ENCODE peak calls at places on chromosomes 2 and 18, in six cellular contexts. R is fibroblast of lung, N is H9, M is kidney, S is mammary epithelial cell, C is IMR-90. L is an unnamed sample.

GRCh38 chr2:28390857-28391563 is 1.6 kb upstream of the FOSL2 start:
- DNase-seq in N (peak; percentile 68), S (peak; percentile 77), C (no peak), M (peak; percentile 94), R (peak; percentile 89), L (no peak)

GRCh38 chr2:41879367-41879871 is 168.4 kb upstream of the PKDCC start:
- DNase-seq in C (no peak), M (no peak), N (no peak), S (no peak), R (peak; percentile 76), L (no peak)

GRCh38 chr2:238860966-238861730 is 13.3 kb downstream of the TWIST2 start:
- DNase-seq in N (no peak), S (no peak), M (peak; percentile 80), R (no peak), C (no peak), L (no peak)

GRCh38 chr2:45432406-45432805 is 178.7 kb downstream of the SRBD1 start:
- DNase-seq in S (peak; percentile 20), C (peak; percentile 12), M (no peak), N (no peak), R (no peak), L (no peak)

GRCh38 chr2:33616873-33617272 is 17.8 kb upstream of the FAM98A start:
- DNase-seq in N (no peak), C (peak; percentile 3), R (peak; percentile 38), S (no peak), M (no peak), L (no peak)

GRCh38 chr18:76528477-76529432 is 33.7 kb upstream of the ZNF516 start:
- DNase-seq in C (peak; percentile 83), S (peak; percentile 28), R (peak; percentile 49), N (no peak), M (peak; percentile 79), L (no peak)

GRCh38 chr2:100978582-100979051 is 23.5 kb upstream of the RPL31 start:
- DNase-seq in S (no peak), N (no peak), C (peak; percentile 91), M (no peak), R (peak; percentile 68), L (no peak)

GRCh38 chr18:9191658-9192256 is 55.2 kb downstream of the ANKRD12 start:
- DNase-seq in R (no peak), C (no peak), N (no peak), M (no peak), S (peak; percentile 60), L (no peak)

GRCh38 chr2:53130441-53130943 is 637.1 kb upstream of the CHAC2 start:
- DNase-seq in S (peak; percentile 63), C (peak; percentile 45), M (no peak), R (peak; percentile 78), N (no peak), L (no peak)

GRCh38 chr2:231308631-231309414 is 86.7 kb upstream of the B3GNT7 start:
- DNase-seq in R (peak; percentile 82), C (peak; percentile 48), N (no peak), M (no peak), S (peak; percentile 40), L (no peak)

GRCh38 chr2:231308219-231308618 is 87.3 kb upstream of the B3GNT7 start:
- DNase-seq in N (no peak), R (no peak), M (no peak), C (no peak), S (no peak), L (no peak)

GRCh38 chr2:231312066-231312465 is 83.4 kb upstream of the B3GNT7 start:
- DNase-seq in S (no peak), N (no peak), C (no peak), M (no peak), R (no peak), L (no peak)

GRCh38 chr2:231305221-231305620 is 90.3 kb upstream of the B3GNT7 start:
- DNase-seq in N (no peak), S (no peak), M (no peak), R (no peak), C (no peak), L (no peak)

GRCh38 chr2:231306791-231307440 is 88.6 kb upstream of the B3GNT7 start:
- DNase-seq in M (no peak), C (no peak), N (no peak), S (peak; percentile 58), R (no peak), L (no peak)
- H3K9ac ChIP-seq in M (no peak overlapping the region), C (no peak overlapping the region), N (no peak overlapping the region), S (no peak overlapping the region), R (no peak overlapping the region), L (no peak overlapping the region)

DNA sequence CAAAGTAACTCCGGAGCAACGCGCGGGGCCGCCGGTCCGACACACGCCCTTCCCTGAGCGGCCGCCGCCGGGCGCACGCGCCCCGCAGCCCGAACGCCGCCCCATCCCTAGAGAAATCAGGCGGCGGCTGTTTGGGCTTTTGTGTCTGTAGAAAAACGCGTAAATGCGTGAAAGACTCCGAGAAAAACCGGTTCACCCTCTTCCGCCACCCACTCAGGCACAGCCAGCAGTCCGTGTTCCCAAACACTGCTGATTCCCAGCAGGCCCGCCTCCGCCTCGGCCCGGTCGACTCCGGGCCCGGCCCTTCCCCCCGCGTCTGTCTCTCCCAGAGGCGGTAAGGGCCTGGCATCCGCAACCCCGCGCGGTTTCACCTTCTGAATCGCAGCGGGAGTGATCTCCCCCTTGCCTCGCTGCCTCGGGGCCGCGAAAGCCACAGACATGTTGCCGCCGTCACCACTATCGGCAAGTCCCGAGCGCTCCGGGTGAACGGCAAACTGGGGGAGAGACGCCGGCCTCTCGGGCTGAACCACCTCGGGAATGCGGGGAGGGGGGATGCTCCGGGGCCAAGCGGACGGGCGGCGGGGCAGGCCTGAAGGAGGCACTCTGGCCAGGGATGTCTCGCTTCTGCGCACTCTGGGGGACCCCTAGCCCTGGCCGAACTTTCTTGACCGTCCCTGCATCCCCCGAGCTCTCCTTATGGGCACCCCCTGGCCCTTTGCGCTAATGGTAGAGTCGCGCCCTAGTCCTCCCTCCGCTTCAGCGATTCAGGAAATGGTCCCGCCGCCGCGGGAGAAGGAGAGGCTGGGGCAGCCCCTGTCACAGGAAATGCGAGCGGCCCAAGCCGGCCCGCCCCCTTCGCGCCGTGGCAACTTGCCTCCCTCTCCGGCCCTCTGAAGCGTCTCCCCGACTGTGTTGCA is at the start of gene SS18:
- DNase-seq in S (peak; percentile 92), N (peak; percentile 93), C (peak; percentile 93), R (peak; percentile 94), M (peak; percentile 98), L (peak; percentile 94)
- H3K9ac ChIP-seq in S (peak within 1 kb of the TSS; percentile 93), N (peak within 1 kb of the TSS; percentile 88), C (peak within 1 kb of the TSS; percentile 89), R (peak within 1 kb of the TSS; percentile 98), M (peak within 1 kb of the TSS; percentile 50), L (peak within 1 kb of the TSS; percentile 94)

DNA sequence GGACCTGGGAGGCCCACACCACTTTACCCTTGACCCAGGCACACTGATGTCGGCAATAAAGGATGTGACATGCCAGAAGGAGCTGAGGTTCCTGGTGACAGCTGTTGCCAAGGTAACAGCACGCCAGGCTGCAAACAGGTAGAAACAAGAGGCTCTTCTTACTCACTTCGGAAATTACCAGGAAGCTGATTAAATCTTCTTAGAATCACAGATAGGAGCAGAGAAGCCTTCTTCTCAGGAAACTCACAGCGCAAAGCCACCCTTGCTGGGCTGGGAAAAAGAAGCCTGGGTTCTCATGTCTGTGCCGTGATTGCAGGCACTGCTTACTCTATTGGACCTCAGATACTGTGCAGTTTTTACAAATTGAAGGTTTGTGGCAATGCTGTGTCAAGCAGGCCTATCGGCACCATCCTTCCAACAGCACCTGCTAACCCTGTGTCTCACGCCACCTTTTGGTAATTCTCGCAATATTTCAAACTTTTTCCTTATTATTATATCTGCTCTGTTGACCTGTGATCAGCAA is 61.0 kb upstream of the TAF1B start:
- DNase-seq in C (no peak), M (peak; percentile 86), R (no peak), N (no peak), S (peak; percentile 88), L (no peak)
- H3K9ac ChIP-seq in C (no peak overlapping the region), M (no peak overlapping the region), R (no peak overlapping the region), N (no peak overlapping the region), S (no peak overlapping the region), L (no peak overlapping the region)

GRCh38 chr18:3032721-3033120 is 19.8 kb upstream of the LPIN2 start:
- DNase-seq in N (no peak), R (no peak), M (no peak), C (no peak), S (no peak), L (no peak)

GRCh38 chr18:3025544-3025943 is 12.6 kb upstream of the LPIN2 start:
- DNase-seq in N (no peak), C (no peak), M (no peak), R (no peak), S (no peak), L (no peak)

GRCh38 chr18:3027301-3027700 is 14.4 kb upstream of the LPIN2 start:
- DNase-seq in S (no peak), N (no peak), M (no peak), C (no peak), R (no peak), L (no peak)

DNA sequence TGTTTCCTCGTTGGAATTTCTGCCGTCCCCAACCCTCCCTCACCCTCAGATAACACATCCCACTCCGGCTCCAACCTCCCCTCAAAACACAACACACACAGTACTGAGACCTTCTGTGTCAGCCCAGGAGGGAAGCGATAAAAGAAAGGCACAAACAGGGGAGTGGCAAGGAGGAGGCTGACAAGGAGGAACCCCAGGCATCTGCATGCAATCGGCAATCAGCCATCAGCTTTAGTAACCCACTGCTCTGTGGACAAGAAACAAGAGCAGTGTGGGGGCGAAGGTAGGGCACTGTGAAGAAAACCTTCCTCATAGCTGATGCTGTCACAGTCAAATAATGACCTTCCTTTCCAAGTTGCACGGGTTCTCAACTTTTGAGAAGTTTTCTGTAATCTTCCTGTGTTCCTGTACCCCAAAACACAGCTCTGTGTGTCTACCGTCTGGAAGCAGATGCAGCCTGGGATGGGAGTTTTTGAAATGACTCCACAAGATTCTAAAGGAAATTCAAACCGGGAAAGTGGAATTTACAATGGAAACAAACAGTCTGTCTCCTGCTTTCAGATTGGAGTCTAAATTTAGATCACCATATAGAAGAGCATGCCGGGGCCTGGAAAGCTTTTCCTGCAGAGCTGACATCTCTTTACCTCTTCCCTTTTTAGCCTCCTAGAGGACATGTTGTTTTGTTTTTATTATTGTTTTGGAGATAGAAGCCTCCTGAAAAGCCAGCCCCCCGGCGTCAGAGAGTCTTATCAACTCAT is 16.4 kb upstream of the LPIN2 start:
- DNase-seq in C (peak; percentile 67), S (no peak), M (no peak), R (peak; percentile 24), N (no peak), L (no peak)
- H3K9ac ChIP-seq in C (peak overlapping the region; percentile 19), S (no peak overlapping the region), M (no peak overlapping the region), R (no peak overlapping the region), N (no peak overlapping the region), L (no peak overlapping the region)

DNA sequence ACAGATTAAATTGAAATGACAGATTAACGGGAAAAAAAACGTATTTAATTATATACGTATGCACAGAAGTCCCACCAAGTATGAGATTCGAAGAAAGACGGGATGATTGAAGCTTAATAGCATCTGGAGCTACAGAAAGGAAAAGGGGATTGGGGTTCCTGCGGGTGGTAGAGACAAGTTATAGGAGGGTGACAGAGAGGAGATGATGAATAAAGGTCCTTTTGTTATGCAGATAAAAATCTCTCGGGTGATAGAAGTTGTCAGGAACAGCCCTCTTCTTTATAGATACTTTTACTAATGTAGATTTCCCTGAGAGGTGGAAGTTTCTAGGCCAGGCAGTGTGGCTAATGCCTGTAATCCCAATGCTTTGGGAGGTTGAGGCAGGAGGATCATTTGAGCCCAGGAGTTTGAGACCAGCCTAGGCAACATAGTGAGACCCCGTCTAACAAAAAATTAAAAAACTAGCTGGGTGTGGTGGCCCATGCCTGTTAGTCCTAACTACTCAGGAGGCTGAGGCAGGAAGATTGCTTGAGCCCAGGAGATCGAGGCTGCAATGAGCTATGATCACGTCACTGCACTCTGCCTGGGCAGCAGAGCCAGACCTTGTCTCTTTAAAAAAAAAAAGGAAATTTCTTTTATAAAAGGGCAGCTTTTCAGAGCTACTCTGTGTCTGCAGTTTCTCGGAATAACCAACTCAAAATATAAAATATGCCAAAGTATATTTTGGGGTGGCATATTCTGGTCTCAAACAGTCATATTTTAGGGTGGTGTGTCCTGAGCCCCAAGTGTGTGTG is 113.0 kb downstream of the STPG4 start:
- DNase-seq in N (no peak), R (no peak), C (no peak), M (no peak), S (no peak), L (no peak)
- H3K9ac ChIP-seq in N (no peak overlapping the region), R (peak overlapping the region; percentile 79), C (peak overlapping the region; percentile 71), M (no peak overlapping the region), S (peak overlapping the region; percentile 83), L (no peak overlapping the region)

L was measured in neuronal stem cell.